ENCODE peak calls at places on chromosomes 11 and 22, in eight cellular contexts. G is thoracic aorta, S is tibial artery, W is AG04450, Q is HL-60, H is GM23338, E is AG09309, L is astrocyte of the cerebellum. K is an unnamed sample.

GRCh38 chr22:36419912-36420882 is 32.4 kb upstream of the MYH9 start:
- DNase-seq in G (no peak), S (no peak), W (no peak), Q (no peak), H (no peak), E (no peak), L (no peak), K (no peak)

GRCh38 chr22:45426387-45426786 is 12.9 kb downstream of the RIBC2 start:
- DNase-seq in G (no peak), S (no peak), W (no peak), Q (no peak), H (no peak), E (no peak), L (no peak), K (no peak)

GRCh38 chr22:20116376-20116950 is 559 bp downstream of the RANBP1 start:
- DNase-seq in G (no peak), S (no peak), W (no peak), Q (no peak), H (peak), E (no peak), L (no peak), K (no peak)

GRCh38 chr22:37179622-37180420 is 8.2 kb downstream of the C1QTNF6 start:
- DNase-seq in G (no peak), S (no peak), W (no peak), Q (no peak), H (no peak), E (no peak), L (no peak), K (no peak)

GRCh38 chr11:134560566-134561347 is 148.7 kb upstream of the B3GAT1 start:
- DNase-seq in G (no peak), S (no peak), W (no peak), Q (no peak), H (peak), E (no peak), L (no peak), K (no peak)

GRCh38 chr22:29454186-29454745 is 15.9 kb downstream of the RFPL1 start:
- DNase-seq in G (no peak), S (no peak), W (no peak), Q (no peak), H (no peak), E (no peak), L (no peak), K (no peak)

GRCh38 chr22:21095773-21096107 is 50.0 kb downstream of the LRRC74B start:
- DNase-seq in G (no peak), S (no peak), W (no peak), Q (no peak), H (no peak), E (no peak), L (no peak), K (no peak)

GRCh38 chr11:72652133-72652532 is 22.1 kb downstream of the PDE2A start:
- DNase-seq in G (no peak), S (no peak), W (no peak), Q (no peak), H (no peak), E (no peak), L (no peak), K (no peak)

GRCh38 chr22:28441720-28442263 is 237.8 kb downstream of the TTC28 start:
- DNase-seq in G (no peak), S (no peak), W (no peak), Q (no peak), H (no peak), E (no peak), L (no peak), K (no peak)

GRCh38 chr11:127675602-127676001 is 675.0 kb upstream of the KIRREL3 start:
- DNase-seq in G (no peak), S (no peak), W (no peak), Q (no peak), H (no peak), E (no peak), L (no peak), K (no peak)

GRCh38 chr11:44624761-44625221 is 59.3 kb downstream of the CD82 start:
- DNase-seq in G (no peak), S (no peak), W (no peak), Q (no peak), H (no peak), E (no peak), L (no peak), K (no peak)

GRCh38 chr11:83662494-83662893 is 376.3 kb upstream of the CCDC90B start:
- DNase-seq in G (no peak), S (no peak), W (no peak), Q (no peak), H (no peak), E (no peak), L (no peak), K (no peak)

GRCh38 chr11:49432242-49432848 is 223.9 kb upstream of the FOLH1 start:
- DNase-seq in G (no peak), S (no peak), W (no peak), Q (no peak), H (no peak), E (no peak), L (no peak), K (no peak)

GRCh38 chr22:43476751-43477150 is 64.9 kb downstream of the MPPED1 start:
- DNase-seq in G (no peak), S (no peak), W (no peak), Q (no peak), H (no peak), E (no peak), L (no peak), K (no peak)

GRCh38 chr11:27646051-27646818 is 54.0 kb downstream of the BDNF start:
- DNase-seq in G (no peak), S (no peak), W (no peak), Q (no peak), H (no peak), E (no peak), L (no peak), K (no peak)

DNA sequence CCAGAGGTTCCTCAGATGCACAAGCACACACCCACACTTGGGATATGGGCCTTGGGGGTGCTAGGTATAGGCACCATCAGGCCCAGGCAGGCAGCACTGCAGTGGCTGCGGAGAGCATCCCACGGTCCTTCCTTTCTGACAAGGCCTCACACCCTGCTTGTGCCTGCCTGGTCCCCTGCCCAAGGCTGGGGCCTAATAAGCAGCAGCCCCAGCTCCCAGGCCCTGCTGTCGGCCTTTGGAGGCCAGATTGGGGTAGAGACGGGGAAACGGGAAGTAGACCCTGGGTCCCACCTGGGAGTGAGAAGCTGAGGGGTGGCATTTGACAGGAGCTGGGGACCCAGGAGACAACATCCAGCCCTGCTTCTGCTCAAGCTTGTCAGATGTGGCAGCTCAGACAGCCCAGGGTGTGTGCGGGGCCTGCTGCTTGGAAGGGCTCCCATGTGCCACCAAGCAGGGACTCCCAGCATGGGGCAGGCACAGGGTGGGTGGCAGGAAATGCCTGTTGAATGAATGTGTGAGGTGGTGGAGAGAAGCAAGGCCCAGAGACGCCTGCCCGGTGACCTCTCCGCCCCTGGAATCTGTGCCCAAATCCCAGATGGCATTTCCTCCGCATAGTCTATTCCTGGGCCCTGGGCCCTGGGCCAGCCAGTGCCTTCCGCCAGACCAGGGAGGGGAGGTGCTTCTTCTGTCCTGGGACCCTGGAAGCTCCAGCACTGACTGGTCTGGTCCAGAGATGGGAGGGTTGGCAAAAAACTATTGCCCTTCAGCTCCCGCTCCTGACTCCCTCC is 3.5 kb downstream of the CST6 start:
- DNase-seq in G (peak), S (peak), W (no peak), Q (no peak), H (no peak), E (no peak), L (no peak), K (peak)
- H3K4me3 ChIP-seq in G (peak), S (peak), W (no peak), Q (no peak), H (no peak), E (no peak), L (no peak), K (no peak)

DNA sequence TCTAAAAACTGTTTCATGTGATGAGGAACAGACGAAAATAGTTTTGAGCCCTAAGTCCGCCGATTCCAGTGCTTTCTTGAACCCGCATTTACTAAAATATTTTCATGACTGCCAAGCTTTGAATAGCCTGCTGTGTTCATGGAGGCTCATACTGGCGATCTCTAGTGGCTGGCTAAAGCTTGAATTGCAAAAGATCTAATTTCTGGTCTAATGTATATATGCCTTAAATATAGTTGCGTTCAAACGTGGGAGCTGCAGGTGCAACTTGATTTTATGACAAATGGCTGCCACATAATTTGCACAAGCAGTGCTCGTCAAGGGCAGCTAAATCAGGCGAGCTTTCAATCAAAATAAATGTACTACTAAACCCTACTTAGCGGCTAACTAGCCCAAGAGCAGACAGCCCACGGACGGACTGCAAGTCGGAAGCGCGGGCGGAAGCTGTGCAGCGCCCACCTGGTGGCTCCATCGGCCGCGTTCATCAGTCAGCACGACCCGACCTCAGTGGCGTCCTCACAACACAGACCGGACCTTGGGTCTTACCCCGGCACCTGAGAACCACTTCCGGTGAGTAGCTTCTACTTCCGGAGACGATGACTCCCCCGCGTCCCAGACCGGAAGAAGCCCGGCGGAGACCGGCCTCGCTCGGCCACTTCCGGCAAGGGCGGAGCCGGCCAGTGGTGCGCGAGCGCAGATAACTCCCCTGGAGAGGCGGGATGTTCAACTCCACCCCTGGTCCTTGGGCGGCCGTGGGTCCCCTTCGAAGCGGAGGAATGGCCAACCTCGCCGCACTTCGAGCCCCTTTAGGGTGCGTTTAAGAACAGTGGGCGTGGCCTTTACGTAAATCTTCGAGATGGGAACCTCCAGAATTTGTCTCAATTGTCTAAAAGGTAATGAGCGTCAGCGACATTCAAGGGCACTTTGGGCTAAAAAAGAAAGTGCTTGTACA is 6.1 kb downstream of the RPL27A start:
- DNase-seq in G (peak), S (peak), W (peak), Q (peak), H (peak), E (peak), L (peak), K (peak)
- TF ChIP-seq CTCF in G (no peak), S (peak), W (no peak), Q (no peak), H (peak), E (peak), L (peak), K (no peak)

GRCh38 chr11:64742940-64743590 is 877 bp downstream of the RASGRP2 start:
- DNase-seq in G (no peak), S (peak), W (no peak), Q (peak), H (peak), E (no peak), L (no peak), K (no peak)
- H3K4me3 ChIP-seq in G (peak), S (peak), W (peak), Q (peak), H (peak), E (peak), L (peak), K (peak)

GRCh38 chr22:30920407-30920806 is 48.2 kb downstream of the MORC2 start:
- DNase-seq in G (peak), S (peak), W (peak), Q (peak), H (peak), E (peak), L (peak), K (peak)

GRCh38 chr22:30922151-30922611 is 46.4 kb downstream of the MORC2 start:
- DNase-seq in G (no peak), S (no peak), W (no peak), Q (no peak), H (peak), E (no peak), L (no peak), K (peak)

GRCh38 chr22:30923168-30923900 is 45.2 kb downstream of the MORC2 start:
- DNase-seq in G (no peak), S (no peak), W (no peak), Q (no peak), H (no peak), E (no peak), L (no peak), K (no peak)

GRCh38 chr22:30919973-30920372 is 48.6 kb downstream of the MORC2 start:
- DNase-seq in G (no peak), S (no peak), W (no peak), Q (no peak), H (no peak), E (no peak), L (no peak), K (no peak)

GRCh38 chr22:30921108-30921507 is 47.5 kb downstream of the MORC2 start:
- DNase-seq in G (no peak), S (no peak), W (no peak), Q (no peak), H (no peak), E (no peak), L (no peak), K (peak)
- TF ChIP-seq CTCF in G (no peak), S (no peak), W (no peak), Q (no peak), H (no peak), E (no peak), L (no peak), K (no peak)